ENCODE peak calls at places on chromosome 12, in five cellular contexts. One of them, this sample, is unnamed.
A peak's percentile ranks its signal among the peaks of the same experiment; 100 is the strongest.

GRCh38 chr12:113683566-113683965 is 211.9 kb upstream of the LHX5 start:
- DNase-seq in body of pancreas: no peak
- DNase-seq in PC-9: no peak
- DNase-seq in GM13977: no peak
- DNase-seq in cardiac fibroblast: no peak
- DNase-seq in this sample: no peak

GRCh38 chr12:46101121-46101869 is 110.9 kb upstream of the SCAF11 start:
- DNase-seq in body of pancreas: no peak
- DNase-seq in PC-9: no peak
- DNase-seq in GM13977: no peak
- DNase-seq in cardiac fibroblast: no peak
- DNase-seq in this sample: no peak

GRCh38 chr12:52126605-52127578 is 47.4 kb downstream of the SMIM41 start:
- DNase-seq in body of pancreas: no peak
- DNase-seq in PC-9: no peak
- DNase-seq in GM13977: peak; percentile 4
- DNase-seq in cardiac fibroblast: peak; percentile 75
- DNase-seq in this sample: peak; percentile 21

GRCh38 chr12:94616217-94616729 is 34.1 kb downstream of the TMCC3 start:
- DNase-seq in body of pancreas: no peak
- DNase-seq in PC-9: peak; percentile 34
- DNase-seq in GM13977: no peak
- DNase-seq in cardiac fibroblast: peak; percentile 18
- DNase-seq in this sample: no peak

GRCh38 chr12:98513379-98514318 is 1.7 kb upstream of the TMPO start:
- DNase-seq in body of pancreas: no peak
- DNase-seq in PC-9: no peak
- DNase-seq in GM13977: no peak
- DNase-seq in cardiac fibroblast: no peak
- DNase-seq in this sample: no peak

GRCh38 chr12:56469007-56469930 is 891 bp downstream of the SPRYD4 start:
- DNase-seq in body of pancreas: peak; percentile 53
- DNase-seq in PC-9: no peak
- DNase-seq in GM13977: no peak
- DNase-seq in cardiac fibroblast: no peak
- DNase-seq in this sample: no peak

GRCh38 chr12:7832059-7832696 is 40.5 kb downstream of the SLC2A14 start:
- DNase-seq in body of pancreas: peak; percentile 15
- DNase-seq in PC-9: peak; percentile 48
- DNase-seq in GM13977: peak; percentile 66
- DNase-seq in cardiac fibroblast: peak; percentile 78
- DNase-seq in this sample: no peak

GRCh38 chr12:51773145-51773869 is 75.2 kb downstream of the FIGNL2 start:
- DNase-seq in body of pancreas: no peak
- DNase-seq in PC-9: no peak
- DNase-seq in GM13977: no peak
- DNase-seq in cardiac fibroblast: peak; percentile 85
- DNase-seq in this sample: no peak

GRCh38 chr12:108728820-108729611 is 2.3 kb downstream of the CORO1C start:
- DNase-seq in body of pancreas: no peak
- DNase-seq in PC-9: no peak
- DNase-seq in GM13977: no peak
- DNase-seq in cardiac fibroblast: no peak
- DNase-seq in this sample: no peak

GRCh38 chr12:14949631-14950030 is 11.3 kb upstream of the ERP27 start:
- DNase-seq in body of pancreas: no peak
- DNase-seq in PC-9: no peak
- DNase-seq in GM13977: no peak
- DNase-seq in cardiac fibroblast: no peak
- DNase-seq in this sample: no peak

GRCh38 chr12:26830783-26831601 is 2.0 kb downstream of the ITPR2 start:
- DNase-seq in body of pancreas: peak; percentile 26
- DNase-seq in PC-9: no peak
- DNase-seq in GM13977: no peak
- DNase-seq in cardiac fibroblast: no peak
- DNase-seq in this sample: no peak

GRCh38 chr12:46676797-46677520 is 148.8 kb downstream of the SLC38A4 start:
- DNase-seq in body of pancreas: no peak
- DNase-seq in PC-9: no peak
- DNase-seq in GM13977: no peak
- DNase-seq in cardiac fibroblast: no peak
- DNase-seq in this sample: no peak

GRCh38 chr12:11513288-11513687 is 117.9 kb upstream of the PRB2 start:
- DNase-seq in body of pancreas: no peak
- DNase-seq in PC-9: no peak
- DNase-seq in GM13977: no peak
- DNase-seq in cardiac fibroblast: peak; percentile 7
- DNase-seq in this sample: no peak

GRCh38 chr12:107287436-107288413 is 194.4 kb upstream of the CRY1 start:
- DNase-seq in body of pancreas: no peak
- DNase-seq in PC-9: no peak
- DNase-seq in GM13977: no peak
- DNase-seq in cardiac fibroblast: no peak
- DNase-seq in this sample: no peak

GRCh38 chr12:100741084-100741711 is 53.4 kb upstream of the ANO4 start:
- DNase-seq in body of pancreas: no peak
- DNase-seq in PC-9: no peak
- DNase-seq in GM13977: no peak
- DNase-seq in cardiac fibroblast: peak; percentile 43
- DNase-seq in this sample: no peak

GRCh38 chr12:121454921-121455320 is 55.0 kb downstream of the RNF34 start:
- DNase-seq in body of pancreas: no peak
- DNase-seq in PC-9: no peak
- DNase-seq in GM13977: no peak
- DNase-seq in cardiac fibroblast: no peak
- DNase-seq in this sample: no peak

GRCh38 chr12:100703868-100704267 is 90.7 kb upstream of the ANO4 start:
- DNase-seq in body of pancreas: no peak
- DNase-seq in PC-9: no peak
- DNase-seq in GM13977: no peak
- DNase-seq in cardiac fibroblast: no peak
- DNase-seq in this sample: no peak

GRCh38 chr12:124917135-124917840 is 2.8 kb upstream of the UBC start:
- DNase-seq in body of pancreas: peak; percentile 99
- DNase-seq in PC-9: peak; percentile 95
- DNase-seq in GM13977: peak; percentile 76
- DNase-seq in cardiac fibroblast: peak; percentile 100
- DNase-seq in this sample: peak; percentile 87

GRCh38 chr12:108596854-108597558 is 878 bp downstream of the TMEM119 start:
- DNase-seq in body of pancreas: no peak
- DNase-seq in PC-9: no peak
- DNase-seq in GM13977: no peak
- DNase-seq in cardiac fibroblast: no peak
- DNase-seq in this sample: no peak

GRCh38 chr12:4265280-4265679 is 8.3 kb upstream of the CCND2 start:
- DNase-seq in body of pancreas: no peak
- DNase-seq in PC-9: no peak
- DNase-seq in GM13977: no peak
- DNase-seq in cardiac fibroblast: no peak
- DNase-seq in this sample: no peak

GRCh38 chr12:133236144-133236543 is 467 bp upstream of the ANHX start:
- DNase-seq in body of pancreas: no peak
- DNase-seq in PC-9: no peak
- DNase-seq in GM13977: peak; percentile 5
- DNase-seq in cardiac fibroblast: no peak
- DNase-seq in this sample: no peak

GRCh38 chr12:12608557-12608957 is 3.1 kb upstream of the CREBL2 start:
- DNase-seq in body of pancreas: no peak
- DNase-seq in PC-9: no peak
- DNase-seq in GM13977: peak; percentile 59
- DNase-seq in cardiac fibroblast: no peak
- DNase-seq in this sample: no peak

GRCh38 chr12:58387199-58387598 is 445.8 kb downstream of the ATP23 start:
- DNase-seq in body of pancreas: no peak
- DNase-seq in PC-9: no peak
- DNase-seq in GM13977: no peak
- DNase-seq in cardiac fibroblast: peak; percentile 21
- DNase-seq in this sample: no peak

GRCh38 chr12:67937822-67938221 is 51.4 kb upstream of the IFNG-AS1 start:
- DNase-seq in body of pancreas: no peak
- DNase-seq in PC-9: no peak
- DNase-seq in GM13977: no peak
- DNase-seq in cardiac fibroblast: no peak
- DNase-seq in this sample: no peak
- TF ChIP-seq CTCF in body of pancreas: no peak
- TF ChIP-seq CTCF in PC-9: no peak
- TF ChIP-seq CTCF in GM13977: no peak
- TF ChIP-seq CTCF in cardiac fibroblast: no peak
- TF ChIP-seq CTCF in this sample: no peak

DNA sequence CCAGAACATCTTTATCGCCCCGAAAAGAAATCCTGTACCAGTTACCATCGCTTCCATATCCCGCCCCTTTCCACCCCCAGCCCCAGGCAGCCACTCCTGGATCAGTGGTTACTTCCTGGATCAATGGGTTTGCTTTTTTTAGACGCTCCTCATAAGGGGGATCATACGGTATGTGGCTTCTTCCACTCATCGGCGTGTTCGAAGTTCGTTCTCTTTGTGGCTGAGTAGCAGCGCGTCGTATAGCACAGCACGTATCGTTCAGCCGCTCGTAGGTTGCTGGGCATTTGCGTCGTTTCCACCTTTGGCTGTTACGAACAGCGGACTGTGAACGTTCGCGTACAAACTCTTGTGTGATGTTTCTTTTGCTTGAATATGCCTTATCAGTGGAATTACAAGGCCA is 1.8 kb downstream of the NOC4L start:
- DNase-seq in body of pancreas: no peak
- DNase-seq in PC-9: no peak
- DNase-seq in GM13977: no peak
- DNase-seq in cardiac fibroblast: no peak
- DNase-seq in this sample: no peak
- TF ChIP-seq CTCF in body of pancreas: no peak
- TF ChIP-seq CTCF in PC-9: no peak
- TF ChIP-seq CTCF in GM13977: no peak
- TF ChIP-seq CTCF in cardiac fibroblast: no peak
- TF ChIP-seq CTCF in this sample: no peak

GRCh38 chr12:77723308-77723707 is 107.4 kb upstream of the NAV3 start:
- DNase-seq in body of pancreas: no peak
- DNase-seq in PC-9: no peak
- DNase-seq in GM13977: no peak
- DNase-seq in cardiac fibroblast: no peak
- DNase-seq in this sample: no peak

GRCh38 chr12:77724367-77724957 is 106.2 kb upstream of the NAV3 start:
- DNase-seq in body of pancreas: peak; percentile 19
- DNase-seq in PC-9: no peak
- DNase-seq in GM13977: no peak
- DNase-seq in cardiac fibroblast: peak; percentile 73
- DNase-seq in this sample: no peak

GRCh38 chr12:77725611-77726010 is 105.1 kb upstream of the NAV3 start:
- DNase-seq in body of pancreas: no peak
- DNase-seq in PC-9: no peak
- DNase-seq in GM13977: no peak
- DNase-seq in cardiac fibroblast: peak; percentile 53
- DNase-seq in this sample: no peak

DNA sequence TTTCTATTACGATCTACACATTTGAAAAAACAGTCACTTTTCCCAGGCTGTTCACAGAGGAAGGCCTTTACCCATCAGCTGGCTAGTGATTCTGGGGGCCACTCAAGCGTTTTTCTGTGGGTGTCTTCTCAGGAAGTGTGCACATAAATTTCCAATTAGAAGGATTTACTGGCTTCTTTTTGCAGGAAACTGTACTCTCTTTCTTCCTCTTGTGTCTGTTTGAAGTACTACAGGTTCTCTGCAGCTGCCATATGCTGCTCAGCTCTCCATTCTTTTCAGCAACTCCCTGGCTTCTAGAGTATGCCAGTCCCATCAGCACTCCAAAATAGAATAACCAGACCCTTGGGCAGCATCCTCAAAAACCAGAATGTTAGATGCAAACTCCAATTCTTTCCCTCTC is 110.4 kb upstream of the NAV3 start:
- DNase-seq in body of pancreas: no peak
- DNase-seq in PC-9: no peak
- DNase-seq in GM13977: no peak
- DNase-seq in cardiac fibroblast: no peak
- DNase-seq in this sample: no peak
- TF ChIP-seq CTCF in body of pancreas: no peak
- TF ChIP-seq CTCF in PC-9: no peak
- TF ChIP-seq CTCF in GM13977: no peak
- TF ChIP-seq CTCF in cardiac fibroblast: no peak
- TF ChIP-seq CTCF in this sample: peak; percentile 15

DNA sequence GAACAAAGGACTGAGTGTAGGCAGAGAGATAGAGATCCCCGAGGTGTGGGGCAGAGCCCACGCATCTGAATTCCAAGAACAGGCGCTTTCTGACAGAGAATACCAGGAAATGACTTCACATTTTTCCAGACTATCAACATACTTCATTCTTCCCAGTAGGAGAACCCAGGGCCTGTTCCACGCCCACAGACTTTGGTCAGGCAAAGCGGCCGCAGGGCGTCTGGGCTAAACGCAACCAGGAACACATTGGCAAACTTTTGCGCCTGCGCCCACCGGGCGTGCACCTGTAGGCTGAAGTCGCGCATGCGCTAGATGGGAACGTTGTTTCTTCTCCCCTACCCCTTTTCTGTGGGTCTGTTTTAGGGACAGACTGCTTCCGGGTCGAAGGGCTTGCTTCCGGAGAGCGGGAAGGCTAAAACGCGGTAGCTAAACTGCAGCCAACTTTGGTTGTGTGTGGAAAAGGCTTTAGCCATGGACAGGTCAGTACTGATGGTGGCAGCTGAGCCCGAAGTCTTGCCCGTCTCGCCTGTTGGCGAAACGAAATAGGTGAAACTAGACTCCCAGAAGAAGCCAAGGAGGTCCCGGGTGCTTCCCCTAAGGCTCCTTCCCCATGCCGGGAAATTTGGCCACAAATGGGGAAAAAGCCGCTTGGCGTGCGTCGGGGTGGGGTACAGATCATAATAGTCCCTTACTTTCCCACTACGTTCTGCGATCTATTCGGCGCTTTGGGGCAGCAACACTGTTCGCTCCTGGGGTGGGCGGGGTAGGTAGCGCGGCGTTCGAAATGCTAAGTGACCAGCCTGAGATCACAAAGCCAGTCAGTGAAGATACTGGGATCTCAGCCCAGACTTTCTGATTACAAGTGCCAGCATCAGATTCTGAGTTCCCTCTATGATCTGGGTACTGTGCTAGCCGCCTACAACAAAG is at the start of gene NUP107:
- DNase-seq in body of pancreas: peak; percentile 100
- DNase-seq in PC-9: peak; percentile 99
- DNase-seq in GM13977: peak; percentile 92
- DNase-seq in cardiac fibroblast: peak; percentile 99
- DNase-seq in this sample: peak; percentile 99
- TF ChIP-seq CTCF in body of pancreas: no peak
- TF ChIP-seq CTCF in PC-9: no peak
- TF ChIP-seq CTCF in GM13977: no peak
- TF ChIP-seq CTCF in cardiac fibroblast: peak; percentile 28
- TF ChIP-seq CTCF in this sample: no peak